ENCODE peak calls at places on chromosomes 12 and 14, in four cellular contexts. U is cardiac fibroblast, O is HFF-Myc, K is fibroblast of lung. F is an unnamed sample.

GRCh38 chr12:51391047-51391837 is at the start of gene GALNT6:
- DNase-seq in U (no peak), K (no peak), O (no peak), F (peak; percentile 58)

GRCh38 chr12:60535363-60535762 is 939.5 kb downstream of the SLC16A7 start:
- DNase-seq in O (no peak), U (no peak), K (no peak), F (no peak)

GRCh38 chr12:113949321-113950305 is 16.5 kb downstream of the RBM19 start:
- DNase-seq in U (no peak), K (no peak), O (no peak), F (no peak)

GRCh38 chr14:61876362-61877049 is 114.3 kb downstream of the SNAPC1 start:
- DNase-seq in U (no peak), O (no peak), K (no peak), F (no peak)

GRCh38 chr14:26594148-26594547 is 3.7 kb downstream of the NOVA1 start:
- DNase-seq in K (no peak), U (no peak), O (no peak), F (no peak)

GRCh38 chr14:67221248-67221981 is 19.8 kb upstream of the PALS1 start:
- DNase-seq in U (peak; percentile 18), K (peak; percentile 95), O (no peak), F (peak; percentile 21)

GRCh38 chr12:132606466-132606865 is 3.9 kb downstream of the LRCOL1 start:
- DNase-seq in U (no peak), K (no peak), O (no peak), F (no peak)

GRCh38 chr14:89428556-89429196 is 11.6 kb upstream of the FOXN3 start:
- DNase-seq in K (peak; percentile 69), O (no peak), U (no peak), F (peak; percentile 81)

GRCh38 chr12:6225630-6226001 is 25.4 kb downstream of the CD9 start:
- DNase-seq in K (peak; percentile 59), U (peak; percentile 26), O (no peak), F (no peak)

GRCh38 chr12:106913456-106913855 is 42.3 kb upstream of the TMEM263 start:
- DNase-seq in O (no peak), K (no peak), U (no peak), F (no peak)

GRCh38 chr14:60722836-60723217 is 1.3 kb downstream of the SIX4 start:
- DNase-seq in K (peak; percentile 33), U (peak; percentile 6), O (no peak), F (no peak)

GRCh38 chr14:39173198-39173597 is 1.9 kb upstream of the PNN start:
- DNase-seq in O (no peak), K (no peak), U (no peak), F (no peak)

GRCh38 chr12:57549909-57550627 is at the start of gene KIF5A:
- DNase-seq in U (no peak), K (peak; percentile 24), O (no peak), F (no peak)
- TF ChIP-seq CTCF in U (no peak), K (no peak), O (no peak), F (no peak)

GRCh38 chr14:103031956-103032355 is 25.4 kb downstream of the CDC42BPB start:
- DNase-seq in O (no peak), U (no peak), K (no peak), F (no peak)
- TF ChIP-seq CTCF in O (no peak), U (no peak), K (no peak), F (peak; percentile 15)

DNA sequence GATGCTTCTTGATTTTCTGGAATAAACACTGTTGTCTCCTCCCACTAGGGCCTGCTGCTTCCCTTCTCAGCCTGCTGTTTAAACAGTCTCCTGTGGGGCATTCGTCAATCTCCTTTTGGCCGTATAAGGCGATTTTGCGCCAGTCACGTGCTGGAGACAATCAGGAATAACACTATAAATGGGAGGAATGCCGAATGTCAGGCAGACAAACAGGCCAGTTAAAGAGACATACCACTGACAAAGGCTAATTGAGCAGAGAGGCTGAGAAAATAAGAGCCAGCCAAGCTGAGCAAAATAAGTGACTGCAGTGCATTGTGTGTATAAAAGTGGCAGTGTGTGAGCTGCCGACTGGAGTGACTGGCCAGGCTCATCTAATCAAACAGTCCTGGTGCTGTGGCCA is 23.3 kb downstream of the DMAC2L start:
- DNase-seq in O (no peak), K (peak; percentile 69), U (peak; percentile 73), F (no peak)
- TF ChIP-seq CTCF in O (no peak), K (no peak), U (no peak), F (no peak)

GRCh38 chr12:103626498-103626897 is 39.4 kb downstream of the STAB2 start:
- DNase-seq in K (no peak), O (no peak), U (no peak), F (peak; percentile 47)
- TF ChIP-seq CTCF in K (peak; percentile 23), O (no peak), U (no peak), F (peak; percentile 7)

DNA sequence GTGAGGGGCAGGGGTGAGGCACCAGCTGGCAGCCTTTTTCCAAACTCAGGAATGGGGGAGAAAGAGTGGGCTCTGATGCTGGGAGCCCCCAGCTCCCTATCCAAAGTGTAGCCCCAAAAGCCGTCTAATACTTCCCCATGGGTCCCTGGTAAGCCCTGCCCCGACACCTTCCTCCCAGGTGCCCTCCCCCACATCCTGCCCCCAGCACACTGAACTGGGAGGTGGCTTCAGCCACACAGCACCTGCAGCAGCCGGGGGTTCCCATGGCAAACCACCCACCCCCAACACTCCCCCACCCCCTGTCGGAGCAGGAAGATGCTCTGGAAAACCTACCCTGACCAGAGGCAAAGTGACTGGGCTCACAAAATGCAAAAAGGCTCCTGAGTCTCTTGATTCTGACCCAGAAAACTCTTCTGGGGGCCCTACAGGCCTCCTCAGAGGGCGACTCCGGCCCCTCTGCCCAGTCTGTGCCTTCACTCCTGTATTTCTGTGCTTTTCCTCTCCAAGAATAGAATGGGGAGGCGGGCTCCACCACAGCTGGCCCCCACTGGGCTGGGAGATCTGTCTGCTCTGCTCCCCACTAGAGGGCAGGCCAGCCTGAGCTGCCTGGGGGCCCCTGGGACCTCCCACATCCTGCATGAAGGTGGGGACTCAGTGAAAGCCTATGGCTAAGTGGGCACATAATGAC is 81.6 kb downstream of the ITPK1 start:
- DNase-seq in O (no peak), U (peak; percentile 25), K (no peak), F (peak; percentile 25)
- TF ChIP-seq CTCF in O (peak; percentile 53), U (peak; percentile 54), K (no peak), F (peak; percentile 31)

DNA sequence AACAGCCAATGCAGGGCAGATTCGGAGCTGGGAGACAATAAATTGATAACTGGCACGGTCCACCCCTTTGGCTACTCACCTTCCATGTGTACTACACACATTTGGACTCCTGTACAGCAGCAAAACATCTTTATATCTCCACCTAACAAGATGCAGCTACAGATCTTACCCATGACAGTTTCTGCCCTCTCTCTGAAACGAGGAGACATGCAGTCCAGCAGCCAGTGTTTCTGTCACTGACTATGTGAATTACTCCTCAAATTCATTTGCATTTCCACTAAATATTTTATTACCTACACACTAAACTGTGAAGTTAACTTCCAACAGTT is 58.7 kb upstream of the BEGAIN start:
- DNase-seq in U (no peak), O (no peak), K (no peak), F (no peak)
- TF ChIP-seq CTCF in U (no peak), O (no peak), K (no peak), F (no peak)

DNA sequence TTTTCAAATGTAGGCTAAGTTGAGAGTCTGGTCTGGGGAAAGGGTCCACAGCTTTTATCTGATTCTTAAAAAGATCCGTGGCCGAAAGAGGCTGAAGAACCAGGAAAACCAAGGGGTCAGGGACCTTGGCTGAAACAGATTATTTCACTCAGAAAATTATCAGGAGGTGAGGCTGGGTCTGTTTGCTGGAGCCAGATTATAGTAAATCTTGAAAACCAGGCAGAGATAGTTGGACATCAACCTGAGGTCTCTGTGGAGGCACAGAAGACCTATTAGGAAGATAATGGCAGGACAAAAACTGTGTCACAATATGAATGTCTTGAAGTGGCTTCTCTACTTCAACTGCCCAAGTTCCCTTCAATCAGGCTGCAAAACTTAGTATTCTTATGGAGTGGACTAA is 1.6 kb upstream of the MED21 start:
- DNase-seq in K (no peak), O (no peak), U (no peak), F (no peak)
- TF ChIP-seq CTCF in K (no peak), O (no peak), U (no peak), F (no peak)

F was measured in MCF 10A.